ENCODE peak calls at places on chromosome 15, in four cellular contexts. One of them, this sample, is unnamed.

GRCh38 chr15:76325704-76326103 is 10.9 kb upstream of the ISL2 start:
- DNase-seq in dorsolateral prefrontal cortex: no peak
- DNase-seq in left colon: no peak
- DNase-seq in NCI-H1930: no peak
- DNase-seq in this sample: no peak

GRCh38 chr15:98889930-98890695 is 117.5 kb downstream of the PGPEP1L start:
- DNase-seq in NCI-H1930: no peak
- DNase-seq in left colon: no peak
- DNase-seq in dorsolateral prefrontal cortex: no peak
- DNase-seq in this sample: no peak

GRCh38 chr15:100591835-100592234 is 10.1 kb downstream of the LINS1 start:
- DNase-seq in dorsolateral prefrontal cortex: no peak
- DNase-seq in NCI-H1930: no peak
- DNase-seq in left colon: no peak
- DNase-seq in this sample: no peak

GRCh38 chr15:77002436-77002835 is 7.5 kb downstream of the PSTPIP1 start:
- DNase-seq in left colon: no peak
- DNase-seq in NCI-H1930: no peak
- DNase-seq in dorsolateral prefrontal cortex: no peak
- DNase-seq in this sample: no peak

GRCh38 chr15:94206463-94207167 is 24.7 kb upstream of the MCTP2 start:
- DNase-seq in left colon: no peak
- DNase-seq in NCI-H1930: no peak
- DNase-seq in dorsolateral prefrontal cortex: no peak
- DNase-seq in this sample: no peak

GRCh38 chr15:82108489-82109078 is 62.8 kb upstream of the MEX3B start:
- DNase-seq in NCI-H1930: no peak
- DNase-seq in dorsolateral prefrontal cortex: no peak
- DNase-seq in left colon: peak; percentile 28
- DNase-seq in this sample: peak; percentile 65

GRCh38 chr15:49751191-49751590 is 130.3 kb downstream of the DTWD1 start:
- DNase-seq in left colon: no peak
- DNase-seq in dorsolateral prefrontal cortex: no peak
- DNase-seq in NCI-H1930: no peak
- DNase-seq in this sample: no peak

GRCh38 chr15:81133782-81134461 is at the start of gene CFAP161:
- DNase-seq in NCI-H1930: peak; percentile 63
- DNase-seq in dorsolateral prefrontal cortex: peak; percentile 91
- DNase-seq in left colon: peak; percentile 44
- DNase-seq in this sample: peak; percentile 63

GRCh38 chr15:39857132-39857531 is 62.9 kb downstream of the GPR176 start:
- DNase-seq in dorsolateral prefrontal cortex: no peak
- DNase-seq in NCI-H1930: no peak
- DNase-seq in left colon: no peak
- DNase-seq in this sample: no peak

GRCh38 chr15:52112203-52112750 is 298 bp downstream of the BCL2L10 start:
- DNase-seq in left colon: no peak
- DNase-seq in dorsolateral prefrontal cortex: no peak
- DNase-seq in NCI-H1930: no peak
- DNase-seq in this sample: peak; percentile 50

GRCh38 chr15:56629133-56629532 is 104.2 kb downstream of the ZNF280D start:
- DNase-seq in NCI-H1930: no peak
- DNase-seq in left colon: no peak
- DNase-seq in dorsolateral prefrontal cortex: no peak
- DNase-seq in this sample: no peak

GRCh38 chr15:25897658-25898057 is 34.5 kb upstream of the ATP10A start:
- DNase-seq in NCI-H1930: no peak
- DNase-seq in dorsolateral prefrontal cortex: no peak
- DNase-seq in left colon: no peak
- DNase-seq in this sample: no peak

GRCh38 chr15:74955796-74956647 is 550 bp downstream of the RPP25 start:
- DNase-seq in NCI-H1930: peak; percentile 65
- DNase-seq in left colon: peak; percentile 79
- DNase-seq in dorsolateral prefrontal cortex: peak; percentile 75
- DNase-seq in this sample: peak; percentile 84

GRCh38 chr15:25668236-25668635 is 194.9 kb downstream of the ATP10A start:
- DNase-seq in left colon: no peak
- DNase-seq in NCI-H1930: no peak
- DNase-seq in dorsolateral prefrontal cortex: no peak
- DNase-seq in this sample: no peak

GRCh38 chr15:74306801-74307217 is 60.6 kb downstream of the CYP11A1 start:
- DNase-seq in left colon: no peak
- DNase-seq in dorsolateral prefrontal cortex: no peak
- DNase-seq in NCI-H1930: no peak
- DNase-seq in this sample: no peak

GRCh38 chr15:56192659-56193442 is 50.8 kb downstream of the RFX7 start:
- DNase-seq in NCI-H1930: no peak
- DNase-seq in dorsolateral prefrontal cortex: no peak
- DNase-seq in left colon: no peak
- DNase-seq in this sample: no peak

GRCh38 chr15:67196672-67197363 is 57.6 kb downstream of the AAGAB start:
- DNase-seq in left colon: no peak
- DNase-seq in dorsolateral prefrontal cortex: no peak
- DNase-seq in NCI-H1930: no peak
- DNase-seq in this sample: no peak

GRCh38 chr15:38683382-38684242 is 119.0 kb upstream of the RASGRP1 start:
- DNase-seq in dorsolateral prefrontal cortex: peak; percentile 61
- DNase-seq in left colon: no peak
- DNase-seq in NCI-H1930: no peak
- DNase-seq in this sample: peak; percentile 65

GRCh38 chr15:29681946-29682345 is 140.3 kb downstream of the TJP1 start:
- DNase-seq in left colon: no peak
- DNase-seq in NCI-H1930: no peak
- DNase-seq in dorsolateral prefrontal cortex: no peak
- DNase-seq in this sample: no peak

GRCh38 chr15:85064710-85065109 is 83.1 kb downstream of the PDE8A start:
- DNase-seq in dorsolateral prefrontal cortex: no peak
- DNase-seq in left colon: no peak
- DNase-seq in NCI-H1930: no peak
- DNase-seq in this sample: no peak

GRCh38 chr15:81909229-81910087 is 136.4 kb downstream of the MEX3B start:
- DNase-seq in dorsolateral prefrontal cortex: no peak
- DNase-seq in NCI-H1930: no peak
- DNase-seq in left colon: no peak
- DNase-seq in this sample: no peak

GRCh38 chr15:28896944-28897343 is 11.2 kb downstream of the APBA2 start:
- DNase-seq in dorsolateral prefrontal cortex: no peak
- DNase-seq in left colon: no peak
- DNase-seq in NCI-H1930: no peak
- DNase-seq in this sample: no peak

GRCh38 chr15:66833372-66833771 is 131.3 kb downstream of the SMAD6 start:
- DNase-seq in dorsolateral prefrontal cortex: no peak
- DNase-seq in left colon: no peak
- DNase-seq in NCI-H1930: no peak
- DNase-seq in this sample: no peak

GRCh38 chr15:39442898-39443297 is 138.0 kb upstream of the THBS1 start:
- DNase-seq in dorsolateral prefrontal cortex: no peak
- DNase-seq in left colon: no peak
- DNase-seq in NCI-H1930: no peak
- DNase-seq in this sample: no peak

GRCh38 chr15:58224068-58224467 is 85.9 kb downstream of the AQP9 start:
- DNase-seq in dorsolateral prefrontal cortex: no peak
- DNase-seq in NCI-H1930: no peak
- DNase-seq in left colon: no peak
- DNase-seq in this sample: no peak

GRCh38 chr15:43190178-43190577 is 5.0 kb downstream of the CCNDBP1 start:
- DNase-seq in NCI-H1930: no peak
- DNase-seq in left colon: no peak
- DNase-seq in dorsolateral prefrontal cortex: no peak
- DNase-seq in this sample: no peak

GRCh38 chr15:77702211-77702957 is 69.7 kb upstream of the LINGO1 start:
- DNase-seq in dorsolateral prefrontal cortex: no peak
- DNase-seq in left colon: no peak
- DNase-seq in NCI-H1930: no peak
- DNase-seq in this sample: peak; percentile 18

GRCh38 chr15:78989701-78990248 is 44.9 kb upstream of the CTSH start:
- DNase-seq in left colon: no peak
- DNase-seq in dorsolateral prefrontal cortex: no peak
- DNase-seq in NCI-H1930: no peak
- DNase-seq in this sample: no peak

GRCh38 chr15:88334436-88334835 is 77.9 kb upstream of the NTRK3 start:
- DNase-seq in left colon: no peak
- DNase-seq in NCI-H1930: no peak
- DNase-seq in dorsolateral prefrontal cortex: no peak
- DNase-seq in this sample: no peak

GRCh38 chr15:40763801-40764765 is at the start of gene GCHFR:
- DNase-seq in dorsolateral prefrontal cortex: peak; percentile 66
- DNase-seq in left colon: peak; percentile 88
- DNase-seq in NCI-H1930: peak; percentile 67
- DNase-seq in this sample: peak; percentile 88

GRCh38 chr15:73932381-73933191 is 6.3 kb downstream of the LOXL1 start:
- DNase-seq in NCI-H1930: no peak
- DNase-seq in left colon: no peak
- DNase-seq in dorsolateral prefrontal cortex: no peak
- DNase-seq in this sample: no peak

GRCh38 chr15:74128785-74129350 is 1.5 kb upstream of the ISLR2 start:
- DNase-seq in left colon: no peak
- DNase-seq in dorsolateral prefrontal cortex: no peak
- DNase-seq in NCI-H1930: no peak
- DNase-seq in this sample: no peak

GRCh38 chr15:87981969-87982368 is 274.6 kb downstream of the NTRK3 start:
- DNase-seq in NCI-H1930: no peak
- DNase-seq in left colon: no peak
- DNase-seq in dorsolateral prefrontal cortex: no peak
- DNase-seq in this sample: no peak

GRCh38 chr15:57589276-57590073 is 2.2 kb upstream of the MYZAP start:
- DNase-seq in NCI-H1930: no peak
- DNase-seq in left colon: no peak
- DNase-seq in dorsolateral prefrontal cortex: no peak
- DNase-seq in this sample: no peak

GRCh38 chr15:70792171-70792573 is 28.8 kb upstream of the UACA start:
- DNase-seq in dorsolateral prefrontal cortex: no peak
- DNase-seq in NCI-H1930: no peak
- DNase-seq in left colon: no peak
- DNase-seq in this sample: no peak

GRCh38 chr15:99909914-99910313 is 176.7 kb upstream of the LYSMD4 start:
- DNase-seq in dorsolateral prefrontal cortex: no peak
- DNase-seq in left colon: no peak
- DNase-seq in NCI-H1930: no peak
- DNase-seq in this sample: no peak

GRCh38 chr15:50183112-50183794 is 1.3 kb downstream of the SLC27A2 start:
- DNase-seq in dorsolateral prefrontal cortex: no peak
- DNase-seq in left colon: no peak
- DNase-seq in NCI-H1930: no peak
- DNase-seq in this sample: peak; percentile 22